ENCODE peak calls at places on chromosome 17, in ten cellular contexts. B, N, U, O, M, I, E, W, Y and D are unnamed samples. For H3K27me3, the result is how much of the 10 kb centered on the place peaks cover.

GRCh38 chr17:78873519-78874340 is 29.3 kb downstream of the CEP295NL start:
- DNase-seq in M (no peak), Y (no peak), N (no peak), W (no peak), E (peak), B (no peak), U (no peak), I (no peak), O (peak), D (no peak)

GRCh38 chr17:39822051-39822450 is 42.1 kb downstream of the IKZF3 start:
- DNase-seq in B (no peak), W (no peak), U (no peak), O (no peak), E (no peak), I (no peak), N (no peak), Y (no peak), M (no peak), D (no peak)

GRCh38 chr17:59431606-59432005 is 100.2 kb downstream of the YPEL2 start:
- DNase-seq in U (no peak), I (no peak), W (no peak), Y (no peak), B (no peak), M (no peak), E (no peak), O (no peak), N (no peak), D (no peak)

GRCh38 chr17:31424944-31425582 is 33.6 kb downstream of the RAB11FIP4 start:
- DNase-seq in U (no peak), I (no peak), W (no peak), O (no peak), N (peak), M (no peak), Y (peak), B (no peak), E (no peak), D (no peak)

GRCh38 chr17:51372345-51373004 is 112.1 kb downstream of the UTP18 start:
- DNase-seq in I (no peak), N (peak), O (peak), Y (peak), U (no peak), E (peak), B (no peak), M (peak), W (no peak), D (peak)

GRCh38 chr17:80995131-80995530 is 3.5 kb downstream of the CHMP6 start:
- DNase-seq in N (no peak), W (no peak), E (no peak), I (no peak), B (no peak), M (no peak), O (no peak), Y (no peak), U (no peak), D (no peak)

GRCh38 chr17:81339502-81340296 is 44.6 kb upstream of the SLC38A10 start:
- DNase-seq in B (no peak), E (no peak), Y (no peak), M (no peak), I (no peak), W (no peak), U (no peak), N (no peak), O (peak), D (no peak)

GRCh38 chr17:65743313-65743665 is 181.8 kb upstream of the AXIN2 start:
- DNase-seq in W (no peak), E (no peak), U (no peak), B (no peak), M (no peak), O (no peak), N (no peak), I (no peak), Y (no peak), D (no peak)

GRCh38 chr17:42362245-42362961 is 25.8 kb downstream of the STAT3 start:
- DNase-seq in O (no peak), B (peak), M (no peak), U (no peak), E (no peak), Y (peak), N (no peak), I (no peak), W (no peak), D (no peak)

GRCh38 chr17:64679710-64680216 is 17.7 kb upstream of the SMURF2 start:
- DNase-seq in U (no peak), E (peak), Y (no peak), B (no peak), W (no peak), O (no peak), M (no peak), I (no peak), N (no peak), D (no peak)

GRCh38 chr17:81735181-81736102 is 23.4 kb downstream of the SLC25A10 start:
- DNase-seq in N (peak), B (no peak), E (peak), O (no peak), W (no peak), Y (no peak), I (no peak), U (no peak), M (peak), D (no peak)

GRCh38 chr17:56624315-56624714 is 30.8 kb downstream of the NOG start:
- DNase-seq in N (no peak), O (no peak), W (no peak), B (no peak), I (no peak), E (no peak), M (no peak), U (no peak), Y (no peak), D (no peak)

GRCh38 chr17:77423589-77424451 is 283.1 kb downstream of the SEC14L1 start:
- DNase-seq in N (peak), M (peak), I (no peak), Y (no peak), O (peak), W (peak), B (peak), E (peak), U (no peak), D (no peak)

GRCh38 chr17:17628388-17629008 is 37.0 kb upstream of the PEMT start:
- DNase-seq in M (no peak), O (no peak), I (no peak), B (no peak), N (no peak), W (no peak), U (peak), Y (no peak), E (no peak), D (no peak)

GRCh38 chr17:80029235-80029974 is 6.3 kb downstream of the TBC1D16 start:
- DNase-seq in W (peak), O (peak), B (peak), Y (no peak), E (peak), U (no peak), I (no peak), M (peak), N (peak), D (no peak)

GRCh38 chr17:46788300-46788699 is 30.2 kb downstream of the WNT3 start:
- DNase-seq in N (no peak), W (no peak), M (no peak), E (no peak), I (no peak), B (no peak), U (no peak), O (no peak), Y (no peak), D (no peak)

GRCh38 chr17:76238847-76239537 is 1.3 kb downstream of the RNF157 start:
- DNase-seq in N (no peak), I (no peak), O (no peak), M (no peak), U (no peak), W (no peak), B (no peak), Y (no peak), E (no peak), D (no peak)

GRCh38 chr17:63099420-63099819 is 133.4 kb downstream of the TANC2 start:
- DNase-seq in U (no peak), E (no peak), I (no peak), O (no peak), W (no peak), M (no peak), B (no peak), Y (no peak), N (no peak), D (no peak)

GRCh38 chr17:47875011-47875471 is 21.0 kb upstream of the SP2 start:
- DNase-seq in W (no peak), Y (no peak), I (no peak), O (no peak), N (no peak), E (no peak), M (no peak), B (no peak), U (no peak), D (no peak)

GRCh38 chr17:34665803-34666763 is 86.7 kb downstream of the TMEM132E start:
- DNase-seq in E (no peak), Y (no peak), I (no peak), B (no peak), O (no peak), N (no peak), M (no peak), W (peak), U (no peak), D (peak)
- H3K27me3 ChIP-seq in E (under half), Y (under half), I (under half), B (half or more), O (under half), N (under half), M (under half), W (under half), U (under half), D (under half)

DNA sequence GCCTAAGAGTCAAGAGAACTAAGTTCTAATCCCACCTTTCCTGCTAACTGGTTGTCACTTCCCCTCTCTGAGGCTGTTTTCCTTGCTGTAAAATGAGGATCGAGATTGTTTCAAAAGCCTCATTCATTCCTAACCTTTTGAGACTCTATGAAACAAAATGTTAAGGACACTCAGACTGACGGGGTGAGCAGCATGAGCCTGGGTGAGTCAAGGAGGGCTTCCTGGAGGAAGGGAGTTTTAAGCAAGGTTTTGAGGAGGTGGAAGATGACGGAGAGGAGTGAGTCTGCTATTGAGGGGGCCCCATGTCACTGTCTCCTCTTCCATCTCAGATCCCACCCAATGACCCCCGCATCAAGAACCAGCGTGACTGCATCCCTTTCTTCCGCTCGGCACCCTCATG is 4.1 kb downstream of the EPX start:
- DNase-seq in U (no peak), O (no peak), B (no peak), N (no peak), M (no peak), I (no peak), E (no peak), W (no peak), Y (no peak), D (no peak)
- H3K27me3 ChIP-seq in U (under half), O (under half), B (half or more), N (under half), M (under half), I (under half), E (under half), W (under half), Y (under half), D (under half)

GRCh38 chr17:36643086-36643685 is 41.8 kb downstream of the MRM1 start:
- DNase-seq in E (no peak), I (no peak), M (no peak), O (no peak), N (no peak), B (no peak), U (no peak), Y (no peak), W (no peak), D (no peak)
- H3K27me3 ChIP-seq in E (under half), I (under half), M (under half), O (under half), N (under half), B (half or more), U (half or more), Y (under half), W (under half), D (under half)

GRCh38 chr17:74903671-74904070 is 10.2 kb upstream of the FADS6 start:
- DNase-seq in N (no peak), W (no peak), I (no peak), O (no peak), Y (no peak), B (no peak), U (no peak), M (no peak), E (no peak), D (no peak)
- H3K27me3 ChIP-seq in N (under half), W (under half), I (under half), O (under half), Y (under half), B (under half), U (under half), M (under half), E (under half), D (under half)